ENCODE peak calls at places on chromosomes 11 and 22, in five cellular contexts. I is neural progenitor cell, W is PC-3, M is SK-N-SH, V is HCT116. F is an unnamed sample.

GRCh38 chr22:29302402-29302680 is 4.1 kb upstream of the GAS2L1 start:
- DNase-seq in I (no peak), W (no peak), M (no peak), V (no peak), F (no peak)

GRCh38 chr11:10394229-10395100 is 60.6 kb upstream of the AMPD3 start:
- DNase-seq in I (no peak), W (peak), M (peak), V (no peak), F (no peak)

GRCh38 chr11:65355776-65356393 is 1.3 kb downstream of the TIGD3 start:
- DNase-seq in I (peak), W (no peak), M (no peak), V (no peak), F (no peak)

GRCh38 chr11:124872280-124872679 is 7.0 kb downstream of the ROBO3 start:
- DNase-seq in I (no peak), W (no peak), M (no peak), V (no peak), F (no peak)

GRCh38 chr11:119369035-119369925 is 12.2 kb downstream of the USP2 start:
- DNase-seq in I (no peak), W (no peak), M (peak), V (no peak), F (no peak)

GRCh38 chr11:30935861-30936260 is 349.7 kb upstream of the MPPED2 start:
- DNase-seq in I (no peak), W (no peak), M (no peak), V (no peak), F (no peak)

GRCh38 chr11:127590319-127590718 is 589.7 kb upstream of the KIRREL3 start:
- DNase-seq in I (no peak), W (no peak), M (no peak), V (no peak), F (no peak)

GRCh38 chr11:16117989-16118810 is 238.1 kb downstream of the SOX6 start:
- DNase-seq in I (no peak), W (no peak), M (no peak), V (no peak), F (no peak)

GRCh38 chr11:78156081-78156844 is 16.8 kb upstream of the ALG8 start:
- DNase-seq in I (no peak), W (peak), M (no peak), V (no peak), F (no peak)

GRCh38 chr22:40498454-40499186 is 128.2 kb downstream of the SGSM3 start:
- DNase-seq in I (no peak), W (peak), M (no peak), V (peak), F (no peak)

GRCh38 chr11:122253541-122254317 is 137.7 kb upstream of the BLID start:
- DNase-seq in I (peak), W (no peak), M (no peak), V (no peak), F (no peak)

GRCh38 chr11:22707119-22707899 is 40.9 kb downstream of the GAS2 start:
- DNase-seq in I (no peak), W (no peak), M (no peak), V (no peak), F (no peak)

GRCh38 chr11:57256119-57256518 is 19.1 kb upstream of the APLNR start:
- DNase-seq in I (no peak), W (no peak), M (no peak), V (no peak), F (no peak)

GRCh38 chr11:2724653-2725366 is 25.0 kb upstream of the KCNQ1OT1 start:
- DNase-seq in I (no peak), W (no peak), M (no peak), V (no peak), F (no peak)

GRCh38 chr11:43738600-43739409 is 58.3 kb downstream of the HSD17B12 start:
- DNase-seq in I (peak), W (peak), M (no peak), V (peak), F (peak)

GRCh38 chr22:25318081-25318823 is 98.8 kb downstream of the CRYBB2 start:
- DNase-seq in I (no peak), W (no peak), M (no peak), V (no peak), F (no peak)

GRCh38 chr11:102940714-102941588 is 14.6 kb downstream of the MMP13 start:
- DNase-seq in I (peak), W (peak), M (peak), V (peak), F (peak)

GRCh38 chr11:109586789-109587188 is 164.8 kb downstream of the C11orf87 start:
- DNase-seq in I (no peak), W (no peak), M (no peak), V (no peak), F (no peak)

GRCh38 chr11:58739725-58740430 is 8.1 kb upstream of the GLYAT start:
- DNase-seq in I (no peak), W (peak), M (no peak), V (no peak), F (peak)

GRCh38 chr11:86800076-86800955 is at the start of gene PRSS23:
- DNase-seq in I (peak), W (peak), M (peak), V (no peak), F (peak)

GRCh38 chr11:83600656-83601055 is 314.5 kb upstream of the CCDC90B start:
- DNase-seq in I (no peak), W (no peak), M (no peak), V (no peak), F (no peak)

GRCh38 chr11:132310390-132311375 is 940.3 kb downstream of the NTM start:
- DNase-seq in I (no peak), W (no peak), M (peak), V (no peak), F (no peak)

GRCh38 chr22:25085930-25086901 is 113.4 kb upstream of the CRYBB3 start:
- DNase-seq in I (no peak), W (no peak), M (no peak), V (no peak), F (peak)

GRCh38 chr22:43270314-43270908 is 72.8 kb downstream of the SCUBE1 start:
- DNase-seq in I (peak), W (peak), M (no peak), V (no peak), F (peak)

GRCh38 chr22:44353063-44353440 is 40.3 kb upstream of the SHISAL1 start:
- DNase-seq in I (no peak), W (no peak), M (no peak), V (no peak), F (no peak)
- TF ChIP-seq EZH2phosphoT487 in I (no peak), W (no peak), M (no peak), V (no peak), F (no peak)

DNA sequence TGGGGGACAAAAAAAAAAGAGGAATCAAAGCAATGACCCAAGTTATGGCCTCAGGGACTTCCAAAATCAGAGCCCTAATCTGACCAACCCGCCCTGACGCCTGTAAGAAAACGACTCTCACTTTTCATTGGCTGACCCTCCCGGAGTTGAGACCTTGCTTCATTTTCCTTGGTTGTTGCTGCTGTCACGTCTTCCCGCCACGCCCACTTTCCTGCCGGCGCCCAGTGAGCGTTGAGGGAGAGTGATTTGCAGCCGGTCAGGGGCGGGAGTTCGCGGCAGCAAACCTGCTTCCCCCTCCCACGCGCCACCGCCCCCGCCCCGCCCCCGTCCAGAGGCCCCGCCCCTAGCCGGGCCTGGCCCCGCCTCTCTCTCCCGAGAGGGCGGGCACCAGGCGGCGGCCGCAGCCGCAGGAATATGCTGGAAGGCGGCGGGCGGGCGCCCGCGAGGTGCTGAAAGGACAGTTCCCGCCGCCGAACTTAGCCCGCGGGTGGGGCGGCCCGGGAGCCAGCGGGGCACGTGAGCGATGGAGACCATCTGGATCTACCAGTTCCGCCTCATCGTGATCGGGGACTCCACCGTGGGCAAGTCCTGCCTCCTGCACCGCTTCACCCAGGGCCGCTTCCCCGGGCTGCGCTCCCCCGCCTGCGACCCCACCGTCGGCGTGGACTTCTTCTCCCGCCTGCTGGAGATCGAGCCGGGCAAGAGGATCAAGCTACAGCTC is at the start of gene RAB39A:
- DNase-seq in I (peak), W (peak), M (peak), V (peak), F (peak)
- H3K9ac ChIP-seq in I (peak), W (no peak), M (no peak), V (no peak), F (no peak)

DNA sequence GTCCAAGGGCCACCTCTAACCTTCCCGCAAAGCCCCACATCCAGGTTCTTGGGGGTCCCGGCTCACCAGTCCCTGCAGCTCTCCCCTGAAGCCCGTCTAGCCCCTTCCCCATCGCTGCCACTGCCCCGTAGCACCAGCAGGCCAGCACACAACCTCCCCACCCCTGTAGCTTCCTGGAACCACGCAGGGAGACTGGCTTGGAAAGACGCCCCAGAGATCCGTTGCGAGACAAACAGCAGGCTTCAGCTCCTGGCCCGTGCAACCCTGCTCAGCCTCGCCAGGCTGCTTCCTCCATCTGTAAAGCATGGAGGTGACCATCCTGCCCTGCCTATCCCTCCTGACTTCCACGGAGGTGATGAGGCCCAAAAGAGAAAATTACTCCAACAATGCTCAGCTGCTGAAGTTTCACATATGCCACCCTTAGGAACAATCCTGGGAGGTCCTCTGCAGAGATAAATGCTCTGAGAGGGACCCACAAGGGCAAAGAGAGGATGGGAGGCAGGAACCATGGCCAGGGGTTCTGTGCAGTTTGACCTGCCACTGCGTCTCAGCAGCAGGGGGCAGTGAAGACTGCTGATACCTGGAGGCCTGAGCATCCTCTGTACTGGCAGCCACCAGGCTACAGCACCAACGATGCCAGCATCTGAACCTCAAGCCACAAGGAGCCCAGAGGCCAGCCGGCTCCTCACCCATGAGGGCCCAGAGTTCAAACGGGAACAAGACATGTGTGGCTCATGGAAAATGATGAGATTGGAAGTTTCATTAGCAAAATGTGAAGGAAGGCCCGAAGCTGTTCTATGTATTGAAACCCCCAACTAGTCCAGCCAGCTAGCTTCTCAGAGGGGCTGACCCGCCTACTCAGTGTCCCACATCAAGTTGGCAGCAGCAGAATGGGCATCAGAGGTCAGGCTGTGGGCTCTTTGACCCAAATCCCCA is 16.1 kb downstream of the DGCR2 start:
- DNase-seq in I (peak), W (peak), M (peak), V (no peak), F (no peak)
- TF ChIP-seq CTCF in I (peak), W (peak), M (peak), V (peak), F (peak)

GRCh38 chr11:44889266-44889665 is 61.4 kb downstream of the TP53I11 start:
- DNase-seq in I (no peak), W (no peak), M (no peak), V (no peak), F (no peak)

GRCh38 chr11:44887598-44887997 is 63.1 kb downstream of the TP53I11 start:
- DNase-seq in I (no peak), W (no peak), M (no peak), V (no peak), F (no peak)

GRCh38 chr11:44885919-44886318 is 64.8 kb downstream of the TP53I11 start:
- DNase-seq in I (no peak), W (no peak), M (no peak), V (no peak), F (no peak)

GRCh38 chr11:44885065-44885777 is 65.5 kb downstream of the TP53I11 start:
- DNase-seq in I (no peak), W (no peak), M (no peak), V (no peak), F (no peak)

GRCh38 chr11:44886765-44887164 is 63.9 kb downstream of the TP53I11 start:
- DNase-seq in I (no peak), W (no peak), M (no peak), V (no peak), F (no peak)
- TF ChIP-seq EZH2phosphoT487 in I (no peak), W (no peak), M (no peak), V (no peak), F (no peak)

GRCh38 chr22:20560716-20561115 is 53.3 kb downstream of the MED15 start:
- DNase-seq in I (no peak), W (no peak), M (no peak), V (no peak), F (no peak)

GRCh38 chr22:20562607-20563463 is 55.4 kb downstream of the MED15 start:
- DNase-seq in I (no peak), W (no peak), M (no peak), V (no peak), F (no peak)

GRCh38 chr22:20563464-20563906 is 56.1 kb downstream of the MED15 start:
- DNase-seq in I (no peak), W (no peak), M (no peak), V (no peak), F (no peak)

GRCh38 chr22:20563941-20564371 is 56.5 kb downstream of the MED15 start:
- DNase-seq in I (no peak), W (no peak), M (no peak), V (no peak), F (no peak)

GRCh38 chr22:20561882-20562281 is 54.5 kb downstream of the MED15 start:
- DNase-seq in I (no peak), W (no peak), M (no peak), V (no peak), F (no peak)
- H3K9ac ChIP-seq in I (no peak), W (no peak), M (no peak), V (no peak), F (no peak)

GRCh38 chr22:26713823-26714449 is 56.5 kb downstream of the MIAT start:
- DNase-seq in I (no peak), W (no peak), M (no peak), V (no peak), F (no peak)
- TF ChIP-seq CTCF in I (no peak), W (no peak), M (no peak), V (no peak), F (no peak)

DNA sequence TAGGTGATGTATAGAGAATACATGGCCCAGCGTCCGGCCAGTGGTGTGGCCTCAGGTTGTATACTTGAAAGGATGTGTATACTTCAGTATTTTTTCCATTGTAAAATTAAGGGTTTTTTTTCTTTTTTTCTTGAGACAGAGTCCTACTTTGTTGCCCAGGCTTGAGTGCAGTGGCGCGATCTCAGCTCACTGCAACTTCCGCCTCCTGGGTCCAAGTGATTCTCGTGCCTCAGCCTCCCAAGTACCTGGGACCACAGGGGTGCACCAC is 15.8 kb downstream of the ZBTB16 start:
- DNase-seq in I (no peak), W (no peak), M (no peak), V (no peak), F (no peak)
- TF ChIP-seq EZH2phosphoT487 in I (no peak), W (no peak), M (no peak), V (no peak), F (no peak)

F was measured in MM.1S.